ENCODE peak calls at places on chromosomes 7 and 10, in seven cellular contexts. K is GM19239; F is foreskin fibroblast; B is stimulated activated CD4-positive, alpha-beta T cell treated with anti-CD3 and anti-CD28 coated beads, Interleukin-1b, Interleukin-23, amount 100 ng/mL, for 24 hours; W is posterior vena cava; S is activated CD4-positive, alpha-beta T cell treated with anti-CD3 and anti-CD28 coated beads, Interleukin-2, amount 50 U/mL, for 4 hours; V is naive thymus-derived CD8-positive, alpha-beta T cell. R is an unnamed sample.

GRCh38 chr10:111475720-111476119 is 398.9 kb downstream of the ADRA2A start:
- DNase-seq in K (no peak), F (no peak), B (no peak), W (no peak), S (no peak), V (no peak), R (no peak)

GRCh38 chr7:18337425-18337824 is 158.1 kb upstream of the HDAC9 start:
- DNase-seq in K (no peak), F (no peak), B (no peak), W (no peak), S (no peak), V (no peak), R (no peak)

GRCh38 chr7:36100293-36100692 is 52.8 kb upstream of the EEPD1 start:
- DNase-seq in K (no peak), F (no peak), B (no peak), W (no peak), S (no peak), V (no peak), R (no peak)

GRCh38 chr7:48052748-48053147 is 17.4 kb downstream of the C7orf57 start:
- DNase-seq in K (no peak), F (no peak), B (no peak), W (no peak), S (no peak), V (no peak), R (no peak)

GRCh38 chr7:666454-667292 is 59.8 kb upstream of the DNAAF5 start:
- DNase-seq in K (no peak), F (no peak), B (no peak), W (peak), S (no peak), V (no peak), R (no peak)

GRCh38 chr7:44224951-44225565 is 24.3 kb downstream of the YKT6 start:
- DNase-seq in K (no peak), F (no peak), B (no peak), W (no peak), S (no peak), V (no peak), R (no peak)

GRCh38 chr10:71239131-71239915 is 27.0 kb downstream of the UNC5B start:
- DNase-seq in K (no peak), F (no peak), B (no peak), W (no peak), S (no peak), V (no peak), R (no peak)

GRCh38 chr7:46165281-46165680 is 244.2 kb upstream of the IGFBP3 start:
- DNase-seq in K (no peak), F (no peak), B (no peak), W (no peak), S (no peak), V (no peak), R (no peak)

GRCh38 chr7:44052771-44053365 is 8.4 kb downstream of the DBNL start:
- DNase-seq in K (no peak), F (no peak), B (no peak), W (peak), S (no peak), V (no peak), R (no peak)

GRCh38 chr7:45563401-45563800 is 10.8 kb upstream of the ADCY1 start:
- DNase-seq in K (no peak), F (no peak), B (no peak), W (no peak), S (no peak), V (no peak), R (no peak)

GRCh38 chr7:70940597-70940996 is 191.3 kb upstream of the GALNT17 start:
- DNase-seq in K (no peak), F (no peak), B (no peak), W (no peak), S (no peak), V (no peak), R (no peak)

GRCh38 chr7:128827971-128828711 is 2.1 kb upstream of the FLNC start:
- DNase-seq in K (no peak), F (peak), B (no peak), W (no peak), S (no peak), V (peak), R (peak)

GRCh38 chr10:124596914-124597676 is 135.5 kb downstream of the LHPP start:
- DNase-seq in K (no peak), F (no peak), B (no peak), W (no peak), S (no peak), V (peak), R (no peak)

GRCh38 chr7:94396044-94396443 is 1.3 kb downstream of the COL1A2 start:
- DNase-seq in K (no peak), F (no peak), B (no peak), W (no peak), S (no peak), V (no peak), R (peak)

GRCh38 chr10:110074298-110074697 is 66.5 kb downstream of the ADD3 start:
- DNase-seq in K (no peak), F (peak), B (no peak), W (no peak), S (no peak), V (no peak), R (no peak)

GRCh38 chr7:106813705-106814305 is 51.3 kb upstream of the PIK3CG start:
- DNase-seq in K (no peak), F (no peak), B (no peak), W (no peak), S (no peak), V (no peak), R (peak)

GRCh38 chr7:22779697-22780096 is 43.0 kb downstream of the TOMM7 start:
- DNase-seq in K (no peak), F (no peak), B (no peak), W (no peak), S (no peak), V (no peak), R (no peak)

GRCh38 chr7:46969303-46970130 is 612.4 kb downstream of the TNS3 start:
- DNase-seq in K (no peak), F (peak), B (no peak), W (no peak), S (no peak), V (no peak), R (no peak)

GRCh38 chr7:37376386-37376785 is 72.3 kb downstream of the ELMO1 start:
- DNase-seq in K (no peak), F (no peak), B (no peak), W (no peak), S (peak), V (no peak), R (no peak)

GRCh38 chr10:118475214-118475613 is 120.2 kb downstream of the PRLHR start:
- DNase-seq in K (no peak), F (no peak), B (no peak), W (no peak), S (no peak), V (no peak), R (no peak)

GRCh38 chr10:86970152-86970886 is 2.0 kb downstream of the ADIRF start:
- DNase-seq in K (no peak), F (peak), B (no peak), W (peak), S (no peak), V (no peak), R (no peak)

GRCh38 chr7:7732566-7733290 is 14.3 kb upstream of the RPA3 start:
- DNase-seq in K (no peak), F (peak), B (no peak), W (no peak), S (no peak), V (no peak), R (no peak)

GRCh38 chr10:84267503-84268126 is 22.8 kb downstream of the RGR start:
- DNase-seq in K (no peak), F (peak), B (peak), W (no peak), S (peak), V (no peak), R (peak)

GRCh38 chr10:98262571-98262970 is 5.4 kb downstream of the LOXL4 start:
- DNase-seq in K (no peak), F (no peak), B (no peak), W (no peak), S (no peak), V (no peak), R (no peak)

GRCh38 chr7:108135446-108136190 is 5.5 kb upstream of the LAMB4 start:
- DNase-seq in K (peak), F (no peak), B (no peak), W (no peak), S (no peak), V (no peak), R (no peak)

GRCh38 chr10:112755446-112756117 is 194.5 kb upstream of the TCF7L2 start:
- DNase-seq in K (no peak), F (no peak), B (no peak), W (no peak), S (no peak), V (no peak), R (peak)

GRCh38 chr10:130037169-130037661 is 73.1 kb upstream of the EBF3 start:
- DNase-seq in K (no peak), F (no peak), B (no peak), W (peak), S (no peak), V (no peak), R (no peak)

GRCh38 chr10:12332572-12333381 is 16.6 kb upstream of the CAMK1D start:
- DNase-seq in K (no peak), F (no peak), B (no peak), W (no peak), S (no peak), V (no peak), R (no peak)

GRCh38 chr7:132300599-132300998 is 275.7 kb downstream of the PLXNA4 start:
- DNase-seq in K (no peak), F (no peak), B (no peak), W (no peak), S (no peak), V (peak), R (no peak)

GRCh38 chr7:27159278-27160146 is 3.0 kb upstream of the HOXA7 start:
- DNase-seq in K (no peak), F (no peak), B (no peak), W (no peak), S (no peak), V (peak), R (no peak)

GRCh38 chr10:124570646-124571045 is 109.0 kb downstream of the LHPP start:
- DNase-seq in K (no peak), F (no peak), B (no peak), W (peak), S (no peak), V (no peak), R (no peak)

GRCh38 chr7:10122573-10123100 is 851.0 kb upstream of the PHF14 start:
- DNase-seq in K (no peak), F (no peak), B (no peak), W (no peak), S (no peak), V (no peak), R (no peak)

GRCh38 chr7:7802531-7802930 is 84.1 kb upstream of the RPA3 start:
- DNase-seq in K (no peak), F (no peak), B (no peak), W (no peak), S (no peak), V (no peak), R (no peak)

GRCh38 chr7:152673902-152674301 is 2.0 kb downstream of the XRCC2 start:
- DNase-seq in K (no peak), F (no peak), B (no peak), W (no peak), S (no peak), V (no peak), R (no peak)

GRCh38 chr7:46557295-46557711 is 636.2 kb upstream of the IGFBP3 start:
- DNase-seq in K (no peak), F (no peak), B (no peak), W (no peak), S (no peak), V (no peak), R (no peak)

GRCh38 chr7:80957226-80957625 is 38.4 kb upstream of the SEMA3C start:
- DNase-seq in K (no peak), F (no peak), B (no peak), W (no peak), S (no peak), V (no peak), R (no peak)

GRCh38 chr10:62433181-62433692 is 59.1 kb downstream of the ZNF365 start:
- DNase-seq in K (peak), F (peak), B (peak), W (peak), S (peak), V (no peak), R (peak)

GRCh38 chr10:87847550-87847949 is 15.8 kb downstream of the KLLN start:
- DNase-seq in K (no peak), F (no peak), B (no peak), W (no peak), S (no peak), V (no peak), R (no peak)